ENCODE peak calls at places on chromosomes 5 and 9, in six cellular contexts. T is lower lobe of right lung, P is mesenchymal stem cell, M is left ventricle myocardium inferior, A is pancreas, X is GM23248. W is an unnamed sample. For H3K27me3, the result is how much of the 10 kb centered on the place peaks cover.

GRCh38 chr5:143582869-143583268 is 179.4 kb upstream of the NR3C1 start:
- DNase-seq in T (no peak), P (peak), M (no peak), A (no peak), X (peak), W (no peak)

GRCh38 chr5:10452768-10453331 is 11.2 kb downstream of the ROPN1L start:
- DNase-seq in T (no peak), P (peak), M (no peak), A (no peak), X (peak), W (peak)

GRCh38 chr9:36632892-36633291 is 60.2 kb downstream of the MELK start:
- DNase-seq in T (no peak), P (peak), M (no peak), A (no peak), X (peak), W (peak)

GRCh38 chr9:93774331-93775102 is 180.6 kb downstream of the BARX1 start:
- DNase-seq in T (no peak), P (no peak), M (no peak), A (no peak), X (no peak), W (no peak)

GRCh38 chr5:154197801-154198461 is 7.4 kb downstream of the GALNT10 start:
- DNase-seq in T (peak), P (peak), M (no peak), A (no peak), X (peak), W (no peak)

GRCh38 chr5:172172912-172173591 is 15.0 kb downstream of the STK10 start:
- DNase-seq in T (no peak), P (no peak), M (peak), A (no peak), X (peak), W (no peak)

GRCh38 chr9:134618163-134618822 is 23.3 kb upstream of the COL5A1 start:
- DNase-seq in T (peak), P (no peak), M (no peak), A (no peak), X (peak), W (no peak)

GRCh38 chr5:135559342-135559741 is 19.4 kb downstream of the CXCL14 start:
- DNase-seq in T (no peak), P (no peak), M (no peak), A (no peak), X (no peak), W (no peak)

GRCh38 chr5:39218482-39219381 is 631 bp downstream of the FYB1 start:
- DNase-seq in T (no peak), P (no peak), M (no peak), A (no peak), X (peak), W (no peak)

GRCh38 chr5:40441733-40442132 is 238.0 kb upstream of the PTGER4 start:
- DNase-seq in T (no peak), P (no peak), M (no peak), A (no peak), X (no peak), W (no peak)

GRCh38 chr5:113294341-113295110 is 140.3 kb downstream of the TSSK1B start:
- DNase-seq in T (peak), P (peak), M (peak), A (peak), X (peak), W (peak)

GRCh38 chr5:43852276-43852675 is 249.3 kb downstream of the NNT start:
- DNase-seq in T (no peak), P (no peak), M (no peak), A (no peak), X (no peak), W (no peak)

GRCh38 chr5:7745882-7746735 is 104.8 kb downstream of the CFAP90 start:
- DNase-seq in T (peak), P (peak), M (peak), A (peak), X (peak), W (peak)

GRCh38 chr9:119160559-119160958 is 208.7 kb downstream of the BRINP1 start:
- DNase-seq in T (no peak), P (no peak), M (no peak), A (no peak), X (no peak), W (no peak)

GRCh38 chr5:166845044-166845443 is 1446.4 kb upstream of the WWC1 start:
- DNase-seq in T (no peak), P (peak), M (no peak), A (no peak), X (peak), W (no peak)

GRCh38 chr5:138386290-138386689 is 33.8 kb downstream of the KDM3B start:
- DNase-seq in T (no peak), P (no peak), M (no peak), A (no peak), X (no peak), W (no peak)

GRCh38 chr5:170262061-170262764 is 29.4 kb downstream of the C5orf58 start:
- DNase-seq in T (no peak), P (no peak), M (no peak), A (no peak), X (no peak), W (no peak)

GRCh38 chr5:137521246-137521645 is 22.1 kb upstream of the SPOCK1 start:
- DNase-seq in T (no peak), P (no peak), M (no peak), A (no peak), X (no peak), W (no peak)

GRCh38 chr5:72598461-72599433 is 91.5 kb upstream of the ZNF366 start:
- DNase-seq in T (no peak), P (peak), M (no peak), A (no peak), X (peak), W (no peak)

GRCh38 chr5:113090336-113091106 is 113.9 kb downstream of the DCP2 start:
- DNase-seq in T (no peak), P (no peak), M (no peak), A (no peak), X (no peak), W (no peak)

GRCh38 chr5:151104795-151105194 is 24.0 kb upstream of the TNIP1 start:
- DNase-seq in T (no peak), P (peak), M (peak), A (no peak), X (peak), W (no peak)

GRCh38 chr9:115191667-115192066 is 73.7 kb upstream of the TNC start:
- DNase-seq in T (no peak), P (no peak), M (no peak), A (no peak), X (no peak), W (no peak)

GRCh38 chr5:10440367-10440990 is 1.2 kb upstream of the ROPN1L start:
- DNase-seq in T (no peak), P (no peak), M (no peak), A (no peak), X (no peak), W (no peak)

GRCh38 chr5:154397652-154398406 is 48.0 kb upstream of the SAP30L start:
- DNase-seq in T (peak), P (no peak), M (no peak), A (peak), X (no peak), W (no peak)

GRCh38 chr9:11506980-11507379 is 894.2 kb upstream of the PTPRD start:
- DNase-seq in T (no peak), P (no peak), M (no peak), A (no peak), X (no peak), W (no peak)

GRCh38 chr5:148740966-148741742 is 85.3 kb upstream of the ADRB2 start:
- DNase-seq in T (no peak), P (peak), M (no peak), A (no peak), X (peak), W (peak)

GRCh38 chr5:53167836-53168235 is 58.3 kb upstream of the MOCS2 start:
- DNase-seq in T (no peak), P (peak), M (peak), A (no peak), X (peak), W (no peak)

GRCh38 chr9:35791321-35791921 is at the start of gene NPR2:
- DNase-seq in T (no peak), P (peak), M (peak), A (peak), X (peak), W (no peak)

GRCh38 chr5:145056805-145057204 is 778.3 kb downstream of the PRELID2 start:
- DNase-seq in T (no peak), P (peak), M (no peak), A (no peak), X (peak), W (no peak)

GRCh38 chr9:26264709-26265601 is 586.7 kb upstream of the TUSC1 start:
- DNase-seq in T (no peak), P (peak), M (no peak), A (no peak), X (peak), W (peak)

GRCh38 chr9:38311382-38312270 is 80.9 kb upstream of the ALDH1B1 start:
- DNase-seq in T (no peak), P (no peak), M (no peak), A (no peak), X (no peak), W (no peak)

GRCh38 chr9:82133973-82134372 is 145.4 kb downstream of the SPATA31D1 start:
- DNase-seq in T (no peak), P (no peak), M (no peak), A (no peak), X (peak), W (no peak)

GRCh38 chr5:89276566-89277305 is 393.8 kb upstream of the MEF2C start:
- DNase-seq in T (no peak), P (peak), M (no peak), A (no peak), X (peak), W (no peak)

GRCh38 chr9:90801175-90801506 is 478 bp upstream of the SYK start:
- DNase-seq in T (no peak), P (no peak), M (no peak), A (no peak), X (no peak), W (no peak)

GRCh38 chr9:90801507-90802289 is at the start of gene SYK:
- DNase-seq in T (peak), P (no peak), M (peak), A (peak), X (no peak), W (no peak)

GRCh38 chr9:90802534-90802933 is 915 bp downstream of the SYK start:
- DNase-seq in T (no peak), P (peak), M (no peak), A (no peak), X (no peak), W (no peak)

GRCh38 chr9:90805006-90805993 is 3.7 kb downstream of the SYK start:
- DNase-seq in T (no peak), P (peak), M (no peak), A (no peak), X (no peak), W (no peak)

GRCh38 chr9:90803860-90804593 is 2.4 kb downstream of the SYK start:
- DNase-seq in T (no peak), P (peak), M (no peak), A (no peak), X (no peak), W (no peak)
- H3K27me3 ChIP-seq in T (under half), P (under half), M (half or more), A (under half), X (under half), W (under half)

DNA sequence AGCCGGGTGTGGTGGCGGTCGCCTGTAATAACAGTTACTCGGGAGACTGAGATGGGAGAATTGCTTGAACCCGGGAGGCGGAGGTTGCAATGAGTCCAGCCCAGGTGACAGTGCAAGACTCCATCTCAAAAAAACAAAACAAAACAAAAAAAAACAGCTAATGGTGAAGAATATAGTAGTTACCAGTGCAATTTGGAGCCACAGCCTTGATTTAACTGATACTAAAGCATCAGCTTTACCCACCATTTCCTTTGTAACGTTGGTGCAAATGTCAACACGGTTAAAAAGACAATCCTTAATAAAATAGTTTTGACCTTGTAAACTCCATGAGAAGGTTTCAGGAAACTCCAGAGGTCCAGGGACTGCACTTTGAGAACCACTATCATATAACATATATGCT is 41.8 kb downstream of the FNBP1 start:
- DNase-seq in T (no peak), P (no peak), M (no peak), A (no peak), X (no peak), W (no peak)
- H3K27ac ChIP-seq in T (no peak), P (no peak), M (no peak), A (no peak), X (no peak), W (no peak)

DNA sequence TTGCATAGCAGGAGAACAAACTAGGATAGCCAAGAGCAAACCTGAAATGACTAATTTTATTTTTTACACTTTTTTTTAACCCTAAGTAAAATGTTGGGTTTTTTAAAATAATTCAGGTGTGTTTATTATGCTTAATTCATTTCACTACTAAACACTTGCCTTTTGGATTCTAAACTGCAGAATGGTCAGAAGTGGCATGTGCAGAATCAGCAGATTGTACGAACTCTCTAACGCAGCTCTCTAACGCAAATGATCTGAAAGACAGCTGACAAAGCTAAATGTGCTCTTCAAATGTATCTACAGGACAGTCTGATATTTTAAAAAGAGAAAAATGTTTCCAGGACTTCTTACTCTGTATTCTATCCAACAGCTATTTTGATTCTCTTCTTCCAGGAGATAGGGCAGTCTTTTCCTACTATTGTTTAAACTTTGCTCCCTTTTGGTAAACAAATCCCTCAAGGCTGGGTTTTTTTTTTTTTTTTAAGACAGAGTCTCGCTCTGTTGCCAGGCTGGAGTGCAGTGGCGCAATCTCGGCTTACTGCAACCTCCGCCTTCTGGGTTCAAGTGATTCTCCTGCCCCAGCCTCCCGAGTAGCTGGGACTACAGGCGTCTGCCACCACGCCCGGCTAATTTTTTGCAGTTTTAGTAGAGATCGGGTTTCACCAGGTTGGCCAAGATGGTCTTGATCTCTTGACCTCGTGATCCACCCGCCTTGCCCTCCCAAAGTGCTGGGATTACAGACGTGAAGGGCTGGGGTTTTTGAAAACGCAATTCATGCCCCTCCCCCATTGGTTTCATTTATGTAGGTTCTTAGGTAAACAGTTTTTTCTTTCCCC is 1.3 kb downstream of the NMRK1 start:
- DNase-seq in T (peak), P (peak), M (peak), A (peak), X (peak), W (no peak)
- H3K4me3 ChIP-seq in T (peak), P (peak), M (peak), A (peak), X (peak), W (peak)

DNA sequence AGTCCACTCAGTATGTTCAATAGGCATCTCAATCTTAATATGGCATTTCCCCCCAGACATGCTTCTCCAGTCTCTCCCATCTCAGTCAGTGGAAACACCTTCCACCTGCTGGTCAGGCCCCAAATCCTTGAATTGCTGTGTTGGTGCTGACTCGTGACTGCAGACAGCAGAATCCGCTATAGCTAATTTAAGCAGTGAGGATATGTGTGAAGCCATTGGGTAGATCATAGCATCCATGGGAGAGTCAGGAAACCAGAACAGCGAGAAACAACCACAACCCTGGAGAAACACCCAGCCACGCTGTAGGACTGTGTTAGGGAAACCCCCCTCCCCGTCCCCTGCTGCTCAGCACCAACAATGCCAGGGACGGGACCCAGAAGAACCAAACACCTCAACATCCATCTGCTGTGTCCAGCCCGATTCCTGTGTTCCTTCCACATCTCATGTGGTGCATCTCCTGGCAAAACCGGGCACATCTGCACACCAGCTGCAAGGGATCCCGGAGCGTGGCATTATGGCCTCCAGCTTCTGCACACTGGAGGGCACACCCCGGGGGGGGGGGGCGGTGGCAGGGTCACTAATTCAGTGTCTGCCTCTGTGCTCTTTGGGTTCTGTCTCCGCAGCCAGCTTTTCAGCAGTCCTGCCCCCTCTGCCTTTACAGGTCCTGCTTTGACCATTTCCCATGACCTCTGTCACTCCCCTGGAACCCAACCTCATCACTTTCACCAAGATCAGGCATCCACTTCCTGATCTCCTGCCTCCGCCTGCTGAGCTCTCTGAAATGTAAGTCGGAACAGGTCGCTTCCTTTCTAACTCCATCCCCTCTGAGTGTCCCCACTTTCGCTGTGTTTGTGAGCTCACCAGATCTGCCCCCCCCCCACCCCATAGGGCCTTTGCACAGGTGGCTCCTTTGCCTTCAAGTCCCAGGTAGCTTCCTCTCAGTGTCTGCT is 2.4 kb upstream of the PLEKHG4B start:
- DNase-seq in T (no peak), P (no peak), M (no peak), A (no peak), X (no peak), W (no peak)
- H3K27me3 ChIP-seq in T (under half), P (half or more), M (half or more), A (under half), X (half or more), W (half or more)

GRCh38 chr5:83434929-83435328 is 36.6 kb upstream of the VCAN start:
- DNase-seq in T (no peak), P (no peak), M (no peak), A (no peak), X (peak), W (no peak)
- H3K27ac ChIP-seq in T (no peak), P (no peak), M (peak), A (no peak), X (no peak), W (no peak)

DNA sequence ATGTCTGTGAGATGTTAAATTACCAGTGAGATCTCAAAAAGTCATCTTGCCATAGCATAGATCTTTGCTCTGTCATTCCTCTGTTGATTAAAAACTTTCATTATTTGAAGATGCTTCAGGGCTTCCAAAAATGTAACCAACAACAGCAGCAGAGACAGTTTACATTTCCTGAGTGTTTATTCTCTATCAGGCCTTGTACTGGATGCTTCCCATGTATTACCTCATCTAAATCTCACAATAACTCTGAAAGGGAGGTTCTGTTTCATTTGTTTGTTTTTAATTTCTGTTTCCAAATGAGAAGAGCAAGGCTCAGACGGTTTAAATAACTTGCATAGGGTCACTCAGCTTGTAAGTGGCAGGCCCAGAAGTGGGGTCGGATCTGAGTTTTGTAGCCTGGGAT is 45.2 kb downstream of the MRRF start:
- DNase-seq in T (no peak), P (peak), M (no peak), A (no peak), X (no peak), W (no peak)
- H3K4me3 ChIP-seq in T (no peak), P (no peak), M (no peak), A (no peak), X (no peak), W (no peak)

DNA sequence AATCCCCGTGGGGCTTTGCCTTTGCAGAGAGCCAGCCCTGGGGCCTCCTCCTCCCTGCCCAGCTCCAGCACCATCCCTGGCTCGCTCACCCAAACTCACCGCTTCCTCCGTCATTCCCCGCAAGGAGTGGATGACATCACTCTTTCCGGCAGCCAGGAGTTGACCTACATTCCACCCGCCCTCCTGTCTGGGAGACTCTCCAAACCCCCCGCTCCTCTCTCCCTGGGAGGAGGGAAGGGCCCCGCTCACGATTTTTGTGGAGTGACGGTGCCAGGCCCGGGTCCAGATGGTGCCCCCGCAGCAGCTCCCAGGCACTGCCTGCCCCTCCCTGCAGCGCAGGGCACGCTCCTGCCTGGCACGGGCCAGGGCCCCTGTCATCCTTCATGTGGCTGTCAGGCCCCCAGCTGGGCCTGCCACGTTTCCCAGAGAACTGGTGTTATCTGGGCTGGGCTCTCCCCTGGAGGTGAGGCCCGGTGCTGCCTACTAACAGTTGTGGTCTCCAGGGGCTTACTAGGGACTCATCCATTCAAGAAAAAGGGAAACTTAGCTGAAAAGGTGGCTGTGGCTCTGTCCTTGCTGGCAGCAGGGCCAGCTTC is 52.3 kb downstream of the NTNG2 start:
- DNase-seq in T (peak), P (peak), M (peak), A (peak), X (peak), W (peak)
- H3K27me3 ChIP-seq in T (under half), P (under half), M (under half), A (under half), X (under half), W (under half)